ENCODE peak calls at places on chromosome 16, in seven cellular contexts. One of them, this sample, is unnamed. For H3K4me1, the result is how much of the 10 kb centered on the place peaks cover.

GRCh38 chr16:30027588-30028437 is 3.3 kb downstream of the TLCD3B start:
- DNase-seq in RWPE2: no peak
- DNase-seq in right lobe of liver: no peak
- DNase-seq in naive thymus-derived CD4-positive, alpha-beta T cell: no peak
- DNase-seq in IMR-90: no peak
- DNase-seq in PC-9: no peak
- DNase-seq in SK-N-SH: no peak
- DNase-seq in this sample: no peak

GRCh38 chr16:30904114-30904780 is 7.8 kb downstream of the CTF1 start:
- DNase-seq in RWPE2: no peak
- DNase-seq in right lobe of liver: no peak
- DNase-seq in naive thymus-derived CD4-positive, alpha-beta T cell: no peak
- DNase-seq in IMR-90: no peak
- DNase-seq in PC-9: no peak
- DNase-seq in SK-N-SH: no peak
- DNase-seq in this sample: no peak

GRCh38 chr16:85735225-85735722 is 15.6 kb downstream of the C16orf74 start:
- DNase-seq in RWPE2: peak
- DNase-seq in right lobe of liver: no peak
- DNase-seq in naive thymus-derived CD4-positive, alpha-beta T cell: peak
- DNase-seq in IMR-90: no peak
- DNase-seq in PC-9: no peak
- DNase-seq in SK-N-SH: no peak
- DNase-seq in this sample: peak

GRCh38 chr16:64412578-64413280 is 709.1 kb downstream of the CDH11 start:
- DNase-seq in RWPE2: no peak
- DNase-seq in right lobe of liver: no peak
- DNase-seq in naive thymus-derived CD4-positive, alpha-beta T cell: no peak
- DNase-seq in IMR-90: peak
- DNase-seq in PC-9: no peak
- DNase-seq in SK-N-SH: no peak
- DNase-seq in this sample: no peak

GRCh38 chr16:19415461-19415860 is 2.2 kb upstream of the TMC5 start:
- DNase-seq in RWPE2: no peak
- DNase-seq in right lobe of liver: peak
- DNase-seq in naive thymus-derived CD4-positive, alpha-beta T cell: no peak
- DNase-seq in IMR-90: no peak
- DNase-seq in PC-9: peak
- DNase-seq in SK-N-SH: no peak
- DNase-seq in this sample: no peak

GRCh38 chr16:19177111-19177747 is 9.2 kb downstream of the SYT17 start:
- DNase-seq in RWPE2: no peak
- DNase-seq in right lobe of liver: no peak
- DNase-seq in naive thymus-derived CD4-positive, alpha-beta T cell: no peak
- DNase-seq in IMR-90: no peak
- DNase-seq in PC-9: no peak
- DNase-seq in SK-N-SH: no peak
- DNase-seq in this sample: no peak

GRCh38 chr16:69113216-69113615 is 7.8 kb downstream of the HAS3 start:
- DNase-seq in RWPE2: peak
- DNase-seq in right lobe of liver: no peak
- DNase-seq in naive thymus-derived CD4-positive, alpha-beta T cell: no peak
- DNase-seq in IMR-90: no peak
- DNase-seq in PC-9: no peak
- DNase-seq in SK-N-SH: no peak
- DNase-seq in this sample: no peak

GRCh38 chr16:77375396-77375795 is 59.4 kb downstream of the ADAMTS18 start:
- DNase-seq in RWPE2: no peak
- DNase-seq in right lobe of liver: no peak
- DNase-seq in naive thymus-derived CD4-positive, alpha-beta T cell: no peak
- DNase-seq in IMR-90: no peak
- DNase-seq in PC-9: no peak
- DNase-seq in SK-N-SH: no peak
- DNase-seq in this sample: no peak

GRCh38 chr16:72938426-72939164 is 109.3 kb downstream of the ZFHX3 start:
- DNase-seq in RWPE2: no peak
- DNase-seq in right lobe of liver: peak
- DNase-seq in naive thymus-derived CD4-positive, alpha-beta T cell: no peak
- DNase-seq in IMR-90: peak
- DNase-seq in PC-9: no peak
- DNase-seq in SK-N-SH: no peak
- DNase-seq in this sample: no peak

GRCh38 chr16:13519871-13520270 is 400.1 kb upstream of the ERCC4 start:
- DNase-seq in RWPE2: no peak
- DNase-seq in right lobe of liver: no peak
- DNase-seq in naive thymus-derived CD4-positive, alpha-beta T cell: no peak
- DNase-seq in IMR-90: no peak
- DNase-seq in PC-9: no peak
- DNase-seq in SK-N-SH: no peak
- DNase-seq in this sample: no peak

GRCh38 chr16:21300309-21301167 is 22.4 kb upstream of the CRYM start:
- DNase-seq in RWPE2: peak
- DNase-seq in right lobe of liver: peak
- DNase-seq in naive thymus-derived CD4-positive, alpha-beta T cell: peak
- DNase-seq in IMR-90: peak
- DNase-seq in PC-9: peak
- DNase-seq in SK-N-SH: peak
- DNase-seq in this sample: peak

GRCh38 chr16:31508706-31509523 is 724 bp upstream of the RUSF1 start:
- DNase-seq in RWPE2: no peak
- DNase-seq in right lobe of liver: no peak
- DNase-seq in naive thymus-derived CD4-positive, alpha-beta T cell: no peak
- DNase-seq in IMR-90: peak
- DNase-seq in PC-9: no peak
- DNase-seq in SK-N-SH: no peak
- DNase-seq in this sample: no peak

GRCh38 chr16:85430523-85431381 is 182.4 kb upstream of the GSE1 start:
- DNase-seq in RWPE2: peak
- DNase-seq in right lobe of liver: peak
- DNase-seq in naive thymus-derived CD4-positive, alpha-beta T cell: no peak
- DNase-seq in IMR-90: no peak
- DNase-seq in PC-9: no peak
- DNase-seq in SK-N-SH: peak
- DNase-seq in this sample: no peak

DNA sequence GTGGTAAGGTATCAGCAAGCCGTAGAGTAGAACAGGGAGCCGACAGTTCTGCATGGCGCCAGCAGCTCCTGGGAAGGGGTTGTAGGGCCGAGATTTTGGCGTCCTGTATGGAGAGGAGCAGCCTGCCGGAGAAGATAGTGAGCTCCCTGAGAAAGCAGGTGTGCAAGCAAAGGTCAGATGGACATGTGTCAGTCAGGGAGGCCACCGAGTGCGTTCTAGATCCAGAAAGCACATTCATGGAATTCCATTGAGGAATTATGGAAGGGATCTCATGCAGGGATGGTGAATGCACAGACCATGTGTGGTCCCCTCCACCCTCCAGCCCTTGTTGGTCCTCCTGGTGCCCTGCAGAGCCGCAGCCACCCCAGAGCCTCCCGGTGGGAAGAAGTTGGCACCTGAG is 33.7 kb downstream of the CMIP start:
- DNase-seq in RWPE2: no peak
- DNase-seq in right lobe of liver: no peak
- DNase-seq in naive thymus-derived CD4-positive, alpha-beta T cell: no peak
- DNase-seq in IMR-90: no peak
- DNase-seq in PC-9: no peak
- DNase-seq in SK-N-SH: no peak
- DNase-seq in this sample: no peak
- H3K4me1 ChIP-seq in RWPE2: under half
- H3K4me1 ChIP-seq in right lobe of liver: under half
- H3K4me1 ChIP-seq in naive thymus-derived CD4-positive, alpha-beta T cell: under half
- H3K4me1 ChIP-seq in IMR-90: under half
- H3K4me1 ChIP-seq in PC-9: under half
- H3K4me1 ChIP-seq in SK-N-SH: under half
- H3K4me1 ChIP-seq in this sample: half or more

DNA sequence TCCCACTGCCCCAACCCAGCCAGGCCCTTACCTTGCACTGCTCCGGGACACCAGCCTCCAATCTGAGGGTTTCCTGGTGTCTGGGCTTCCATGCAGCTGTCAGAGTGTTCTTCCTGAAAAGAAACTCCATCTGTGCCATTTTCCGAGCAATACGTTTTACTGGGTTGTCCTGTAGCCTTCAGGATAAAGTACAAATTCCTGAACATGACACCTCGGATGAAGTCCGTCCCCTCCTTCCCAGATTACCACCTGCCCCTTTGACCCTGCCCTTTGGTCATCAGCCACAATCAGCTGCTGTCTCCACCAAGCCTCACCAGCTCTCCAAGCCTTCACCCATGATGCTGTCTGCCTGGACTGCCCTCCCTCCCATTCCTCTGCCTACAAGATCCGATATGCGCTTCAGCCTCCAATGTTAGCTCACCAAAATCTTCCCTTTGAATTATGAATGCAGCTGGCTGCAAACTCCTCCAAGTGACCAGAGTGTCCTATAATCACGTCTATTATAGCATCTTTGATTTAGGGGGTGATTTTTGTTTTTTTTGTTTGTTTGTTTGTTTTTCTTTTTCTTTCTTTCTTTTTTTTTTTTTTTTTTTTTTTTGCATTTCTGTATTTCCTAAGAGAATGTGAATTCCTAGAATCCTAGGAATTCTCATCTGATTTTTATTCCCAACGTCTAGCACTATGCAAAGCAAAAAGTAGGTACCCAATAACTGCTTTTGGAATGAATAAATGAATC is 60.6 kb upstream of the KIFC3 start:
- DNase-seq in RWPE2: no peak
- DNase-seq in right lobe of liver: peak
- DNase-seq in naive thymus-derived CD4-positive, alpha-beta T cell: no peak
- DNase-seq in IMR-90: no peak
- DNase-seq in PC-9: no peak
- DNase-seq in SK-N-SH: no peak
- DNase-seq in this sample: no peak
- H3K4me3 ChIP-seq in RWPE2: no peak
- H3K4me3 ChIP-seq in right lobe of liver: peak
- H3K4me3 ChIP-seq in naive thymus-derived CD4-positive, alpha-beta T cell: no peak
- H3K4me3 ChIP-seq in IMR-90: no peak
- H3K4me3 ChIP-seq in PC-9: no peak
- H3K4me3 ChIP-seq in SK-N-SH: no peak
- H3K4me3 ChIP-seq in this sample: no peak

GRCh38 chr16:83899272-83899897 is 470 bp downstream of the MLYCD start:
- DNase-seq in RWPE2: no peak
- DNase-seq in right lobe of liver: peak
- DNase-seq in naive thymus-derived CD4-positive, alpha-beta T cell: peak
- DNase-seq in IMR-90: peak
- DNase-seq in PC-9: peak
- DNase-seq in SK-N-SH: peak
- DNase-seq in this sample: peak

GRCh38 chr16:83899978-83900377 is 1.1 kb downstream of the MLYCD start:
- DNase-seq in RWPE2: no peak
- DNase-seq in right lobe of liver: no peak
- DNase-seq in naive thymus-derived CD4-positive, alpha-beta T cell: no peak
- DNase-seq in IMR-90: no peak
- DNase-seq in PC-9: no peak
- DNase-seq in SK-N-SH: no peak
- DNase-seq in this sample: no peak

GRCh38 chr16:83901101-83901500 is 2.2 kb downstream of the MLYCD start:
- DNase-seq in RWPE2: no peak
- DNase-seq in right lobe of liver: no peak
- DNase-seq in naive thymus-derived CD4-positive, alpha-beta T cell: no peak
- DNase-seq in IMR-90: no peak
- DNase-seq in PC-9: no peak
- DNase-seq in SK-N-SH: no peak
- DNase-seq in this sample: no peak

GRCh38 chr16:83898463-83899271 is at the start of gene MLYCD:
- DNase-seq in RWPE2: no peak
- DNase-seq in right lobe of liver: peak
- DNase-seq in naive thymus-derived CD4-positive, alpha-beta T cell: peak
- DNase-seq in IMR-90: peak
- DNase-seq in PC-9: peak
- DNase-seq in SK-N-SH: peak
- DNase-seq in this sample: peak

DNA sequence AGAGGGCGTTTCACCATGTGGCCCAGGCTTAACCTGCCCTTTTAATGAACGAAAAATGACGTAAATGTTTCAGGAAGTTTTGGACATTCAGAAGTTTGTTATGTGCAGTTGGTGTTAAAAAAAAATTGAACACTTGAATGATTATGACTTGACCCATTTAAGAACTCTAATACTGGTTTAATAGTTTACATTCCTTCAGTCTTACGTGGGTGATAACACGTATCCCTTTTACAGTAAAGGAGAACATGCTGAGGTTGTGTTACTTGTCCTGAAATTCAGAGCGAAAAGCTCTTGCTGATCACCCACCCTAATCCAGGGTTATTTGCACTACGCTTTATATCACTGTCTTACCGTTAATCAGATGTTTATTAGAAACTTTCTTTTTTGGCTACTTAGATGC is 1.7 kb downstream of the MLYCD start:
- DNase-seq in RWPE2: no peak
- DNase-seq in right lobe of liver: no peak
- DNase-seq in naive thymus-derived CD4-positive, alpha-beta T cell: no peak
- DNase-seq in IMR-90: no peak
- DNase-seq in PC-9: no peak
- DNase-seq in SK-N-SH: no peak
- DNase-seq in this sample: no peak
- H3K4me1 ChIP-seq in RWPE2: under half
- H3K4me1 ChIP-seq in right lobe of liver: under half
- H3K4me1 ChIP-seq in naive thymus-derived CD4-positive, alpha-beta T cell: under half
- H3K4me1 ChIP-seq in IMR-90: under half
- H3K4me1 ChIP-seq in PC-9: under half
- H3K4me1 ChIP-seq in SK-N-SH: under half
- H3K4me1 ChIP-seq in this sample: under half

GRCh38 chr16:87945351-87946042 is 5.7 kb upstream of the BANP start:
- DNase-seq in RWPE2: peak
- DNase-seq in right lobe of liver: peak
- DNase-seq in naive thymus-derived CD4-positive, alpha-beta T cell: no peak
- DNase-seq in IMR-90: peak
- DNase-seq in PC-9: peak
- DNase-seq in SK-N-SH: peak
- DNase-seq in this sample: no peak
- H3K4me3 ChIP-seq in RWPE2: peak
- H3K4me3 ChIP-seq in right lobe of liver: no peak
- H3K4me3 ChIP-seq in naive thymus-derived CD4-positive, alpha-beta T cell: no peak
- H3K4me3 ChIP-seq in IMR-90: peak
- H3K4me3 ChIP-seq in PC-9: peak
- H3K4me3 ChIP-seq in SK-N-SH: peak
- H3K4me3 ChIP-seq in this sample: no peak

GRCh38 chr16:10866196-10866976 is 10.6 kb upstream of the CIITA start:
- DNase-seq in RWPE2: no peak
- DNase-seq in right lobe of liver: no peak
- DNase-seq in naive thymus-derived CD4-positive, alpha-beta T cell: no peak
- DNase-seq in IMR-90: no peak
- DNase-seq in PC-9: no peak
- DNase-seq in SK-N-SH: no peak
- DNase-seq in this sample: no peak
- H3K4me1 ChIP-seq in RWPE2: under half
- H3K4me1 ChIP-seq in right lobe of liver: under half
- H3K4me1 ChIP-seq in naive thymus-derived CD4-positive, alpha-beta T cell: under half
- H3K4me1 ChIP-seq in IMR-90: under half
- H3K4me1 ChIP-seq in PC-9: under half
- H3K4me1 ChIP-seq in SK-N-SH: under half
- H3K4me1 ChIP-seq in this sample: under half